ENCODE peak calls at places on chromosome 17, in six cellular contexts. U, H, A, M, S and O are unnamed samples. For H3K79me1, the result is how much of the 10 kb centered on the place peaks cover.

GRCh38 chr17:10048951-10049350 is 143.9 kb upstream of the RCVRN start:
- DNase-seq in U (no peak), H (no peak), A (no peak), M (no peak), S (no peak), O (no peak)

GRCh38 chr17:62870581-62870964 is 62.5 kb upstream of the MARCHF10 start:
- DNase-seq in U (peak), H (no peak), A (peak), M (no peak), S (peak), O (no peak)

GRCh38 chr17:76265624-76266243 is 586 bp downstream of the UBALD2 start:
- DNase-seq in U (no peak), H (peak), A (peak), M (peak), S (no peak), O (peak)

GRCh38 chr17:83162035-83162745 is 82.8 kb downstream of the METRNL start:
- DNase-seq in U (no peak), H (no peak), A (no peak), M (no peak), S (no peak), O (no peak)

GRCh38 chr17:44004077-44004760 is at the start of gene NAGS:
- DNase-seq in U (peak), H (no peak), A (no peak), M (no peak), S (no peak), O (no peak)

GRCh38 chr17:6098466-6099180 is 28.4 kb downstream of the WSCD1 start:
- DNase-seq in U (peak), H (no peak), A (no peak), M (no peak), S (no peak), O (no peak)

GRCh38 chr17:49338883-49339282 is 23.2 kb downstream of the ZNF652 start:
- DNase-seq in U (no peak), H (no peak), A (no peak), M (no peak), S (no peak), O (peak)

GRCh38 chr17:75131278-75132017 is at the start of gene NT5C:
- DNase-seq in U (peak), H (peak), A (peak), M (peak), S (peak), O (peak)

GRCh38 chr17:31629696-31630470 is 229.2 kb downstream of the COPRS start:
- DNase-seq in U (no peak), H (peak), A (no peak), M (no peak), S (no peak), O (no peak)

GRCh38 chr17:50173335-50173941 is 7.6 kb downstream of the SGCA start:
- DNase-seq in U (peak), H (peak), A (no peak), M (no peak), S (no peak), O (peak)

GRCh38 chr17:82952019-82952418 is 112.2 kb upstream of the ZNF750 start:
- DNase-seq in U (no peak), H (no peak), A (no peak), M (no peak), S (no peak), O (no peak)

GRCh38 chr17:65530985-65531507 is 30.4 kb downstream of the AXIN2 start:
- DNase-seq in U (peak), H (peak), A (no peak), M (peak), S (no peak), O (no peak)

GRCh38 chr17:13323990-13324389 is 277.7 kb downstream of the HS3ST3A1 start:
- DNase-seq in U (no peak), H (peak), A (no peak), M (no peak), S (no peak), O (peak)

GRCh38 chr17:57995076-57995956 is 7.3 kb upstream of the VEZF1 start:
- DNase-seq in U (peak), H (peak), A (no peak), M (peak), S (peak), O (peak)

GRCh38 chr17:2906907-2907306 is 110.7 kb downstream of the RAP1GAP2 start:
- DNase-seq in U (peak), H (no peak), A (no peak), M (no peak), S (no peak), O (no peak)

GRCh38 chr17:74437702-74438101 is 5.8 kb downstream of the GPRC5C start:
- DNase-seq in U (no peak), H (no peak), A (no peak), M (no peak), S (no peak), O (no peak)

GRCh38 chr17:57941384-57942370 is 13.5 kb downstream of the CUEDC1 start:
- DNase-seq in U (no peak), H (no peak), A (no peak), M (no peak), S (no peak), O (no peak)

GRCh38 chr17:67392111-67392510 is 15.0 kb downstream of the PITPNC1 start:
- DNase-seq in U (no peak), H (no peak), A (no peak), M (no peak), S (no peak), O (no peak)

GRCh38 chr17:12128946-12129345 is 108.3 kb downstream of the MAP2K4 start:
- DNase-seq in U (no peak), H (no peak), A (no peak), M (no peak), S (no peak), O (no peak)

GRCh38 chr17:38893612-38894011 is 23.8 kb downstream of the LASP1 start:
- DNase-seq in U (peak), H (no peak), A (no peak), M (no peak), S (peak), O (peak)

GRCh38 chr17:69367298-69367697 is 40.4 kb upstream of the ABCA5 start:
- DNase-seq in U (no peak), H (no peak), A (no peak), M (no peak), S (no peak), O (no peak)

GRCh38 chr17:2253768-2254406 is 49.7 kb downstream of the SMG6 start:
- DNase-seq in U (no peak), H (no peak), A (no peak), M (no peak), S (no peak), O (no peak)

GRCh38 chr17:37220609-37220953 is 155.2 kb upstream of the C17orf78 start:
- DNase-seq in U (peak), H (peak), A (no peak), M (peak), S (peak), O (peak)

GRCh38 chr17:21358185-21358584 is 18.0 kb upstream of the KCNJ12 start:
- DNase-seq in U (no peak), H (no peak), A (no peak), M (no peak), S (no peak), O (no peak)

GRCh38 chr17:79931517-79932309 is 92.5 kb upstream of the CBX4 start:
- DNase-seq in U (no peak), H (peak), A (no peak), M (no peak), S (no peak), O (peak)

GRCh38 chr17:44987194-44987882 is 19.2 kb upstream of the C1QL1 start:
- DNase-seq in U (peak), H (no peak), A (peak), M (no peak), S (no peak), O (no peak)

GRCh38 chr17:50594040-50594618 is 33.6 kb downstream of the CACNA1G start:
- DNase-seq in U (no peak), H (no peak), A (no peak), M (no peak), S (no peak), O (no peak)

GRCh38 chr17:14201595-14201994 is 35.1 kb downstream of the CDRT15 start:
- DNase-seq in U (no peak), H (no peak), A (no peak), M (no peak), S (no peak), O (no peak)

DNA sequence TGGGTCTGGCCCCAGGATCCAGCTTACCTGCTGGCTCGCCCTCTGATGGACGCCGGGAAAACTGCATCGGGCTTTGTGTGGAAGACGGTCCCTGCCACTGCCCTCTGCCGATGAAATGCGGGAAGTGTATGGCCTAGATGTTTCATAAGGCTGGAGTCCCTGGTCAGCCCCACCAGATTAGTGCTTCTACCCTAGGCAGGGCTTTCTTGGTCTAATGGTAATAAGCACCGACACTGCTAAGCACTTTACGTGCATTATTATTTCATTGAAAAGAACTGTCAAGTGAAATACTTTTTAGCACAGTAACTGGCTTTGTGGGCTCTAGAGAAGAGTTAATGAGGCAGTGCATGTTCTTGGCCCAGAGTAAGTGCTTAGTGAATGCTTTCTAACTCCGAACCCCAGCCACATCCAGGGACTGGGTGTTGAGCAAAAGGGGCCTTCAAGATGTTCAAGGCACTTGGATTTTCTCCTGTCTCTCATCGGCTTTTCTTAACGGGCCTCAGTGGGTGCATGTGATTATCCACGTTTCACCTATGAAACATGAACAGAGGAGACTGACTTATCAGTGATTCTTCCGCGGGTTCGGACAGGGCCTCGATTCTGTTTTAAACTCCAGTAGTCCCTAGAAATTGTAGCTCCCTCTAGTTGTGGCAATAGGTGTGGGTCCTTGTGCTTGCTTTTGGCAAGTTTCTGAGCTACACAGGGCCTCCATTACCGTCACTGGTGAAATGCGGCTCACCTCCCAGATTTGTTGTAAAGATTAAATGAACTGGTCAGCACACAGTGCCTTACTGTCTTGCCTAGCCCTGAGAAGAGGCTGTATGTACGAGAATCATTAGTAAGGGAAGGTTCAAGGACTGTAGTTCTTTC is 6.6 kb downstream of the TRAF4 start:
- DNase-seq in U (peak), H (peak), A (peak), M (peak), S (peak), O (peak)
- H3K23ac ChIP-seq in U (no peak), H (no peak), A (no peak), M (no peak), S (no peak), O (no peak)

DNA sequence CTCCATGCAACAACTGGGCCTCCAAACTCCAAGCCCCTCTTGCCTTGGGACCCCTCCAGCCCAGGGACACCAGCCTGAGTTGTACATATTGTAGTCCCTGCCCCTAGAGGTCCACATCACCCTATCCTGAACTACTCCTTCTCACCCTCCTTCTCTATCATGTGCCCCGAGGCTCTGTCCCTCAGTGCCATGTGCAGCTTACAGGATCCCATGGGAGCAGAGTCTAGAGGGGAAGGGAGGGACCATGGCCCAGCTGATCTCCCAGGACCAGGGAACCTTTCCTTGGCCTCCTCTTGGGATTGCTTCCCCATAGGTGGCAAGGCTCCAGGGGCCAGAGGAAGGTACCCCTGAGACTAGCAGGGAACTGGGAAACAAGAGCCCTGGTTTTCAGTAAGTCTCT is 35.3 kb downstream of the TMEM132E start:
- DNase-seq in U (no peak), H (no peak), A (no peak), M (no peak), S (no peak), O (no peak)
- H4K91ac ChIP-seq in U (no peak), H (no peak), A (peak), M (no peak), S (no peak), O (no peak)

DNA sequence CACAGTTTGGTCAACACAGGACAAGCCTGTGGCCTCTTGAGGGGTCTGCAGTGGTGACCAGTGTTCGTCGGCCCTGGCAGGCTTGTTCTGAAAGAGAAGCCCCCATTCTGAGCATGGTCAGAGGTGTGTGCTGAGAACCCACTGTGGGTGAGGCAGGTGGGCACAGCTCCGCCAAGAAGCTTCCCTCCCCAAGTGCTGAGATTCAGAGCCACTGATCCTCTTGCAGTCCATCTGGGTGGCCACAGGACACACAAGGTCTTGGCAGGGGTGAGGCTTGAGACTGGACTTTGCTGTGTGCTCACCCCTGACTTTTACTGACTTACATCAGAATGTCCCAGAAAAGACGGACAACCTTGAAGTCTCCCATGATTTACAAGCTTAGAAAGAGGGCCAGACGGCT is 18.7 kb downstream of the MPRIP start:
- DNase-seq in U (peak), H (no peak), A (no peak), M (no peak), S (no peak), O (no peak)
- H3K79me1 ChIP-seq in U (under half), H (half or more), A (under half), M (under half), S (under half), O (under half)

GRCh38 chr17:78372811-78373210 is 5.6 kb upstream of the PGS1 start:
- DNase-seq in U (no peak), H (no peak), A (no peak), M (no peak), S (no peak), O (no peak)

GRCh38 chr17:78367193-78367592 is 7.3 kb upstream of the SOCS3 start:
- DNase-seq in U (no peak), H (no peak), A (no peak), M (no peak), S (no peak), O (no peak)

GRCh38 chr17:78368854-78369495 is 9.1 kb upstream of the SOCS3 start:
- DNase-seq in U (peak), H (no peak), A (no peak), M (no peak), S (no peak), O (no peak)

GRCh38 chr17:78368348-78368747 is 8.5 kb upstream of the SOCS3 start:
- DNase-seq in U (no peak), H (no peak), A (no peak), M (no peak), S (no peak), O (no peak)

GRCh38 chr17:78369791-78370381 is 8.6 kb upstream of the PGS1 start:
- DNase-seq in U (peak), H (no peak), A (no peak), M (no peak), S (no peak), O (no peak)
- H3K23ac ChIP-seq in U (no peak), H (no peak), A (no peak), M (no peak), S (no peak), O (no peak)

GRCh38 chr17:633133-633532 is 81.5 kb downstream of the VPS53 start:
- DNase-seq in U (no peak), H (no peak), A (no peak), M (no peak), S (no peak), O (peak)
- H4K91ac ChIP-seq in U (no peak), H (no peak), A (no peak), M (no peak), S (peak), O (peak)

DNA sequence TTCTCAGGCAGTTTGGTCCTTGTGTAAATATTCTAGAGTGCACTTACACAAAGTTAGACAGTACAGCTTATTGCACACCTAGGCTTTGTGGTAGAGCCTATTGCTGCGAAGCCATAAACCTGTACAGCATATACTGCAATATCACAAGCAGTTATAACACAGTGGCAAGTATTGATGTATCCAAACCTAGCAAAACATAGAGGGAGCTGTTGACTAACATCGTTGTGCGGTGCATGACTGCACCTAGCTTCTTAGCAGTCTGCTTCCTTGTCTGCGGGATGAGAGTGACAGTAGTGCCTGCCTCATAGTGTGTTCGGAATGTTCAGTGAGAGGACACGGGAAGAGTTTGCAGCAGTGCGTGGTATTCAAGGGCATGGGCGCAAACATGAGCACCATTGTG is 78.9 kb downstream of the MPRIP start:
- DNase-seq in U (no peak), H (no peak), A (no peak), M (no peak), S (no peak), O (no peak)
- H3K79me1 ChIP-seq in U (under half), H (half or more), A (under half), M (under half), S (under half), O (under half)

DNA sequence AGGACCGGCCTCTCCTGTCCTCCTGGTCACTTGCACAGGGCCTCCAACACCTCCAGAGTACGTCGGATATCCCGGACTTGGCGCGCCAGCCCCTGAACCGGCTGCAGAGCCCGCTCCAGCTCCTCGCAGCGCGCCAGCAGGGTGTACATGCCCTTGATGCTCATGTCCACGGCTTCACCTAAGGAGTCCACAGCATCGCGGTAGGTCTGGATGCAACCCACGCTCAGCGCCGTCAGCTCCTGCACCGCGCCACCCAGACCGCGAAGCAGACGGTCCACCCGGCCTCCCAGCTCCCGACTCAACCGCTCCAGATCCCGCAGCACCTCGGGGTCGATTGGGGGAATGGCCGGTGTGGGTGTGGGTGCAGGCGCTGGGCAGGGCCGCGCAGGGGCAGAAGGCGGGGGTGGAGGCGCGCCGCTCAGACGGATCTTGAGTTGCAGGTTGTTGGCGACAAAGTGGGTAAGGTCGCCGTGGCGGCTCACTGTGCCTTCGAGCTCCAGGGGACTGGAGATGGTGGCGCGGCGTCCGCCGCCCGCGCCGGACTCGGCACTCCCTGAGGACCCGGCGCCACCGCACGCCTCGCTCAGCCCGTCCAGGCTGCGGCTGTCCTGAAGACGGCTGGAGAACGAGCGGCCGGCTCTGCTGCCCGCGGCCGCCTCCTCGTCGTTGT is 804 bp downstream of the BORCS6 start:
- DNase-seq in U (no peak), H (no peak), A (peak), M (no peak), S (no peak), O (peak)
- H3K23ac ChIP-seq in U (no peak), H (peak), A (no peak), M (peak), S (no peak), O (peak)

DNA sequence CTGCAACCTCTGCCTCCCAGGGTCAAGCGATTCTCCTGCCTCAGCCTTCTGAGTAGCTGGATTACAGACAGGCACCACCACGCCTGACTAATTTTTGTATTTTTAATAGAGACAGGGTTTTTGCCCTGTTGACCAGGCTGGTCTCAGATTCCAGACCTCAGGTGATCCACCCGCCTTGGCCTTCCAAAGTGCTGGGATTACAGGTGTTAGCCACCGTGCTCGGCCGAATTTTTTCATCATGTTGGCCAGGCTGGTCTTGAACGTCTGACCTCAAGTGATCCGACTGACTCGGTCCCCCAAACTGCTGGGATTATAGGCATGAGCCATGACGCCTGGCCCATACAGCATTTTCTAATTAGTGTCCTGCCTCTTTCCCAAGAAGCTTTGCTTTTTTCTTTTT is 52.7 kb upstream of the ADORA2B start:
- DNase-seq in U (no peak), H (no peak), A (no peak), M (no peak), S (peak), O (no peak)
- H4K91ac ChIP-seq in U (no peak), H (no peak), A (no peak), M (no peak), S (no peak), O (no peak)